ENCODE peak calls at places on chromosome 22, in nine cellular contexts. H is GM10248; A is stimulated activated CD4-positive, alpha-beta T cell treated with anti-CD3 and anti-CD28 coated beads, Interleukin-2, amount 100 ng/mL, for 48 hours; R is PC-9; B is CD8-positive, alpha-beta memory T cell; S is midbrain; Y is DMS153; L is NCI-H1417; Q is BJ. K is an unnamed sample.

GRCh38 chr22:35629406-35630234 is 12.5 kb upstream of the MB start:
- DNase-seq in S (no peak), L (no peak), H (peak), R (peak), Q (peak), A (peak), B (peak), Y (no peak), K (peak)

GRCh38 chr22:37525073-37525745 is 6.0 kb upstream of the CARD10 start:
- DNase-seq in S (no peak), B (no peak), L (no peak), Q (peak), Y (no peak), R (peak), A (no peak), H (no peak), K (no peak)

GRCh38 chr22:46593211-46593676 is 26.9 kb upstream of the GRAMD4 start:
- DNase-seq in H (peak), S (no peak), B (no peak), R (no peak), A (no peak), L (no peak), Q (no peak), Y (no peak), K (no peak)

GRCh38 chr22:44024288-44024908 is at the start of gene PARVB:
- DNase-seq in H (peak), S (peak), Q (no peak), R (no peak), A (peak), B (no peak), Y (no peak), L (peak), K (no peak)

GRCh38 chr22:31162015-31162765 is 2.2 kb downstream of the RNF185 start:
- DNase-seq in H (no peak), B (no peak), S (no peak), R (no peak), L (no peak), A (no peak), Q (no peak), Y (no peak), K (no peak)

GRCh38 chr22:19959043-19959586 is 17.5 kb upstream of the TXNRD2 start:
- DNase-seq in S (no peak), R (no peak), A (no peak), B (no peak), Y (no peak), Q (no peak), L (no peak), H (no peak), K (no peak)

GRCh38 chr22:36757608-36758220 is 18.2 kb downstream of the IFT27 start:
- DNase-seq in H (peak), S (peak), L (no peak), A (peak), Y (peak), B (peak), Q (no peak), R (peak), K (peak)

GRCh38 chr22:20396639-20397038 is 2.7 kb downstream of the ZNF74 start:
- DNase-seq in L (no peak), A (no peak), Q (no peak), B (no peak), S (no peak), R (no peak), Y (no peak), H (no peak), K (no peak)

GRCh38 chr22:19723165-19723989 is at the start of gene GP1BB:
- DNase-seq in S (no peak), A (peak), B (no peak), R (no peak), Y (no peak), H (no peak), Q (no peak), L (no peak), K (peak)

GRCh38 chr22:27804683-27805297 is 3.2 kb upstream of the MN1 start:
- DNase-seq in L (peak), A (peak), B (no peak), Q (no peak), Y (peak), S (peak), R (peak), H (peak), K (peak)

K was measured in CD4-positive, alpha-beta memory T cell.